ENCODE peak calls at places on chromosome 13, in five cellular contexts. M is hepatocyte, T is AG04450, Y is Peyer's patch, G is WERI-Rb-1. D is an unnamed sample.
A peak's percentile ranks its signal among the peaks of the same experiment; 100 is the strongest.

GRCh38 chr13:46831588-46832194 is 34.7 kb upstream of the ESD start:
- DNase-seq in M (peak; percentile 66), T (peak; percentile 15), Y (no peak), G (peak; percentile 23), D (peak; percentile 1)

GRCh38 chr13:97502192-97502591 is 68.2 kb downstream of the RAP2A start:
- DNase-seq in M (peak; percentile 26), T (no peak), Y (no peak), G (no peak), D (no peak)

GRCh38 chr13:65606622-65607021 is 1623.5 kb downstream of the PCDH9 start:
- DNase-seq in M (no peak), T (peak; percentile 1), Y (no peak), G (no peak), D (no peak)

GRCh38 chr13:79780240-79780639 is 299.3 kb downstream of the NDFIP2 start:
- DNase-seq in M (no peak), T (no peak), Y (no peak), G (no peak), D (no peak)

GRCh38 chr13:52921194-52921593 is 72.8 kb upstream of the PCDH8 start:
- DNase-seq in M (no peak), T (no peak), Y (peak; percentile 60), G (no peak), D (no peak)

GRCh38 chr13:31772231-31772630 is 32.9 kb downstream of the RXFP2 start:
- DNase-seq in M (no peak), T (no peak), Y (no peak), G (no peak), D (no peak)

GRCh38 chr13:30998548-30999140 is 66.2 kb downstream of the TEX26 start:
- DNase-seq in M (peak; percentile 53), T (peak; percentile 38), Y (no peak), G (no peak), D (peak; percentile 15)

GRCh38 chr13:30868806-30869470 is 37.1 kb upstream of the MEDAG start:
- DNase-seq in M (no peak), T (no peak), Y (no peak), G (no peak), D (no peak)

GRCh38 chr13:108690726-108691125 is 61.3 kb downstream of the MYO16 start:
- DNase-seq in M (no peak), T (no peak), Y (no peak), G (no peak), D (no peak)

GRCh38 chr13:79480954-79481684 is at the start of gene NDFIP2:
- DNase-seq in M (peak; percentile 94), T (peak; percentile 58), Y (peak; percentile 58), G (peak; percentile 81), D (peak; percentile 89)

GRCh38 chr13:21670006-21670882 is 629 bp upstream of the FGF9 start:
- DNase-seq in M (peak; percentile 83), T (no peak), Y (peak; percentile 49), G (peak; percentile 40), D (no peak)

GRCh38 chr13:21671793-21672680 is 1.2 kb downstream of the FGF9 start:
- DNase-seq in M (no peak), T (no peak), Y (no peak), G (no peak), D (no peak)

GRCh38 chr13:21672811-21673591 is 2.1 kb downstream of the FGF9 start:
- DNase-seq in M (no peak), T (no peak), Y (no peak), G (no peak), D (no peak)

GRCh38 chr13:21668665-21669599 is 1.9 kb upstream of the FGF9 start:
- DNase-seq in M (peak; percentile 60), T (no peak), Y (no peak), G (no peak), D (no peak)

DNA sequence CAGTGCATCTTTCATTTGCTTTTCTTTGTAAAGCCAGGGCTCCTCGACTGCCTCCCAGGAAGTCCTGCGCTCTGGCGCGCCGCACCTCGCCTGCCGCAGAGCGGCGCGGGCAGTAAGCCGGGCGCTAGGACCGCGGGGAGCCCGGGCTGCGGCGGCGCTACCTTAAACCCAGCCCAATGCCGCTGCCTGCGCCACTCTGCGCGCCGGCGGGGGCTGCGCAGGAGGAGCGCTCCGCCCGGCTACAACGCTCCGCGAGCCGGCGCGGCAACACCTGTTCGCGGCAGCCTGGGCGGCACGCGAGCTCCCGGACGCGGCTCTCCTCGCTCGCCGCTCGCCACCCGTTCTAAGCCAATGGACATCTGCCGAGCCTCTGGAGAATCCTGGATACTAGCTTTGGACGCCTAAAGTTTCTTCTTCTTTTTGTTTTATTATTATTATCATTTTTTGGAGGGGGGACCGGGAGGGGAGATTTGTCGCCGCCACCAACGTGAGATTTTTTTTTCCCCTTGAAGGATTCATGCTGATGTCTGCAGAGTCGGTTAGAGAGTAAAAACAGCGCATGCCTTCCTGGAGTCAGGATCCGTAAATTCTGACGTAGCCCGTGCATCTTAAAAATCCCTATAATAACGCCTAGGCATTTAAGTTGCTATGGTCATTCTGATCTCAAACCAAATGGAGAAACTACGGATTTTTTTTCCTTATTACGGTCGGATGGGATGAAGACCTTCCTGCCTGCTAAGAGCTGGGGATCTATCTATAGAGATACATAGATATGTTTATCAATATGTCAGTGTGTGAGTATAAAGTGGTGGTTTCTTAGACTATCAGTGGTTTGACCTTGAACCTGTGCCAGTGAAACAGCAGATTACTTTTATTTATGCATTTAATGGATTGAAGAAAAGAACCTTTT is at the start of gene FGF9:
- DNase-seq in M (peak; percentile 92), T (no peak), Y (peak; percentile 69), G (peak; percentile 71), D (peak; percentile 76)
- H3K27ac ChIP-seq in M (peak within 1 kb of the TSS; percentile 86), T (no peak within 1 kb of the TSS), Y (peak within 1 kb of the TSS; percentile 69), G (no peak within 1 kb of the TSS), D (no peak within 1 kb of the TSS)

GRCh38 chr13:50593228-50593627 is 250.3 kb downstream of the DLEU7 start:
- DNase-seq in M (no peak), T (no peak), Y (no peak), G (no peak), D (no peak)
- H3K27ac ChIP-seq in M (no peak overlapping the region), T (no peak overlapping the region), Y (no peak overlapping the region), G (no peak overlapping the region), D (no peak overlapping the region)

GRCh38 chr13:87887459-87888123 is 216.4 kb downstream of the SLITRK5 start:
- DNase-seq in M (no peak), T (no peak), Y (no peak), G (peak; percentile 35), D (no peak)

GRCh38 chr13:87889241-87889640 is 218.1 kb downstream of the SLITRK5 start:
- DNase-seq in M (no peak), T (no peak), Y (no peak), G (no peak), D (no peak)

GRCh38 chr13:87893982-87894527 is 222.9 kb downstream of the SLITRK5 start:
- DNase-seq in M (no peak), T (no peak), Y (no peak), G (no peak), D (no peak)

GRCh38 chr13:87893186-87893585 is 222.0 kb downstream of the SLITRK5 start:
- DNase-seq in M (no peak), T (no peak), Y (no peak), G (no peak), D (no peak)
- H3K27ac ChIP-seq in M (no peak overlapping the region), T (no peak overlapping the region), Y (no peak overlapping the region), G (no peak overlapping the region), D (no peak overlapping the region)

GRCh38 chr13:110290811-110291210 is 16.1 kb downstream of the COL4A1 start:
- DNase-seq in M (no peak), T (no peak), Y (no peak), G (no peak), D (no peak)
- H3K27ac ChIP-seq in M (no peak overlapping the region), T (no peak overlapping the region), Y (peak overlapping the region; percentile 61), G (no peak overlapping the region), D (no peak overlapping the region)

GRCh38 chr13:39575641-39576238 is 27.3 kb downstream of the LHFPL6 start:
- DNase-seq in M (no peak), T (no peak), Y (no peak), G (no peak), D (no peak)

GRCh38 chr13:39578821-39579291 is 24.1 kb downstream of the LHFPL6 start:
- DNase-seq in M (no peak), T (no peak), Y (no peak), G (no peak), D (no peak)

GRCh38 chr13:39577833-39578232 is 25.2 kb downstream of the LHFPL6 start:
- DNase-seq in M (peak; percentile 42), T (no peak), Y (no peak), G (no peak), D (no peak)

GRCh38 chr13:39581177-39581576 is 21.8 kb downstream of the LHFPL6 start:
- DNase-seq in M (no peak), T (no peak), Y (no peak), G (no peak), D (no peak)

DNA sequence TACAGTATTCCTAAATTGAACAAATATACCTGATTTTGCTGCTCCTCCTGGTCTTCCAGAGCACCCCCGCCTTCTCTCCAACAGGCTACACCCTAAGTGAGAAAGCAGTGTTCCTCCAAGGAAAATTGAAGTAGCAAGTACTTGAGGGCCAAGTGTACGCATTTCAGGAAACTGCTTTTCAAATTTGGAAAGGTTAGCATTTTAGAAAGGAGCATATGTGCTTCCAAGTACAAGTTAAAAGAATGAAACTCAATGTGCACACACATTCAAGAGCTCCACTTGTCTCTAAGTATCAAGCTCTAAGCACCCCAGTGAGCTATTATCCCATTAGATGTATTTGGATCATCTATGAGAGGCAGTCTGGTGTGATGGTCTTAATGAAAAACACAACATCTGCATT is 25.8 kb downstream of the LHFPL6 start:
- DNase-seq in M (no peak), T (no peak), Y (no peak), G (no peak), D (no peak)
- H3K27ac ChIP-seq in M (no peak overlapping the region), T (no peak overlapping the region), Y (no peak overlapping the region), G (no peak overlapping the region), D (no peak overlapping the region)

GRCh38 chr13:77343841-77344240 is 16.9 kb upstream of the MYCBP2 start:
- DNase-seq in M (no peak), T (no peak), Y (no peak), G (no peak), D (no peak)

GRCh38 chr13:77338329-77338728 is 11.4 kb upstream of the MYCBP2 start:
- DNase-seq in M (no peak), T (no peak), Y (no peak), G (no peak), D (no peak)

GRCh38 chr13:77337159-77337558 is 10.3 kb upstream of the MYCBP2 start:
- DNase-seq in M (no peak), T (no peak), Y (no peak), G (peak; percentile 9), D (no peak)

GRCh38 chr13:77338961-77339401 is 12.1 kb upstream of the MYCBP2 start:
- DNase-seq in M (no peak), T (no peak), Y (no peak), G (no peak), D (no peak)

DNA sequence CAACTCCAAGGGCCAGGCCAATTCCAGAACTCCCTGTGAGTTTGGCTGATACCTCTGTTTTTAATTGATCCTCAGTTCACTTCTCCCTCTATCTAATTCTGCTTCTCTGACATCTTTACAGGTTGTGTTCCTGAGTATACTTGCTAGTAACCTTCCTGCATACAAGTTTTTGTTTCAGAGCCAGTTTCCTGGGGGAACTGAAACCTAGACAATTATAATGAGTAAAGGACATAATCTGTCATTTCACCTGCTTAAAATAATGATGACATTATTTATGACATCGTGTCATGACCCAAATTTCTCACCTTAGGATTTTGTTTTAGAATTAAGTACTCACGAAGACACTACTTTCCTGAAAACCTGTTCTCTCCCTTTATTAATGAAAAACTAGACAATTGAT is 12.5 kb upstream of the MYCBP2 start:
- DNase-seq in M (no peak), T (no peak), Y (no peak), G (no peak), D (no peak)
- H3K27ac ChIP-seq in M (no peak overlapping the region), T (no peak overlapping the region), Y (no peak overlapping the region), G (no peak overlapping the region), D (no peak overlapping the region)